ENCODE peak calls at places on chromosome 12, in four cellular contexts. H is heart right ventricle, Y is transverse colon, J is GM23338. A is an unnamed sample. For H3K27me3, the result is how much of the 10 kb centered on the place peaks cover.

GRCh38 chr12:93043877-93044209 is 114.7 kb upstream of the EEA1 start:
- DNase-seq in Y (no peak), H (no peak), J (no peak), A (no peak)

GRCh38 chr12:51388066-51388799 is 3.0 kb downstream of the GALNT6 start:
- DNase-seq in H (peak), J (peak), Y (no peak), A (no peak)

GRCh38 chr12:116962197-116962596 is 51.4 kb downstream of the FBXW8 start:
- DNase-seq in Y (no peak), J (no peak), H (no peak), A (peak)

GRCh38 chr12:66538970-66539369 is 139.9 kb downstream of the GRIP1 start:
- DNase-seq in H (no peak), Y (no peak), J (peak), A (no peak)

GRCh38 chr12:113186033-113186365 is 478 bp downstream of the RITA1 start:
- DNase-seq in Y (no peak), J (no peak), H (no peak), A (peak)

GRCh38 chr12:43287991-43288390 is 264.0 kb downstream of the ADAMTS20 start:
- DNase-seq in J (no peak), Y (no peak), H (no peak), A (no peak)

GRCh38 chr12:17296882-17297281 is 690.9 kb upstream of the LMO3 start:
- DNase-seq in Y (no peak), J (no peak), H (no peak), A (no peak)

GRCh38 chr12:130142736-130143135 is 19.5 kb upstream of the FZD10 start:
- DNase-seq in Y (no peak), J (no peak), H (no peak), A (no peak)

GRCh38 chr12:105960319-105961076 is 178.3 kb downstream of the NUAK1 start:
- DNase-seq in H (no peak), Y (no peak), J (no peak), A (no peak)

GRCh38 chr12:42237052-42237852 is 796 bp downstream of the YAF2 start:
- DNase-seq in Y (peak), H (peak), J (peak), A (peak)

GRCh38 chr12:127455347-127456265 is 811.4 kb upstream of the TMEM132C start:
- DNase-seq in J (peak), Y (no peak), H (no peak), A (peak)

GRCh38 chr12:127457726-127458125 is 809.2 kb upstream of the TMEM132C start:
- DNase-seq in Y (no peak), H (no peak), J (no peak), A (no peak)

GRCh38 chr12:127463237-127463636 is 803.7 kb upstream of the TMEM132C start:
- DNase-seq in Y (no peak), H (no peak), J (no peak), A (no peak)

GRCh38 chr12:127459166-127459565 is 807.8 kb upstream of the TMEM132C start:
- DNase-seq in Y (no peak), H (no peak), J (no peak), A (no peak)

GRCh38 chr12:127459687-127460086 is 807.3 kb upstream of the TMEM132C start:
- DNase-seq in H (no peak), Y (no peak), J (no peak), A (no peak)
- H3K27me3 ChIP-seq in H (under half), Y (under half), J (under half), A (under half)

GRCh38 chr12:108140501-108140900 is 11.4 kb downstream of the WSCD2 start:
- DNase-seq in H (no peak), J (no peak), Y (no peak), A (no peak)
- H3K27me3 ChIP-seq in H (under half), J (under half), Y (under half), A (under half)

GRCh38 chr12:114444422-114445279 is 38.7 kb upstream of the TBX5 start:
- DNase-seq in J (peak), Y (no peak), H (no peak), A (peak)

GRCh38 chr12:114443607-114444421 is 37.9 kb upstream of the TBX5 start:
- DNase-seq in J (peak), H (no peak), Y (no peak), A (peak)

GRCh38 chr12:114447799-114448617 is 42.1 kb upstream of the TBX5 start:
- DNase-seq in J (no peak), H (no peak), Y (no peak), A (no peak)

GRCh38 chr12:114447274-114447716 is 41.4 kb upstream of the TBX5 start:
- DNase-seq in H (no peak), Y (no peak), J (peak), A (peak)

DNA sequence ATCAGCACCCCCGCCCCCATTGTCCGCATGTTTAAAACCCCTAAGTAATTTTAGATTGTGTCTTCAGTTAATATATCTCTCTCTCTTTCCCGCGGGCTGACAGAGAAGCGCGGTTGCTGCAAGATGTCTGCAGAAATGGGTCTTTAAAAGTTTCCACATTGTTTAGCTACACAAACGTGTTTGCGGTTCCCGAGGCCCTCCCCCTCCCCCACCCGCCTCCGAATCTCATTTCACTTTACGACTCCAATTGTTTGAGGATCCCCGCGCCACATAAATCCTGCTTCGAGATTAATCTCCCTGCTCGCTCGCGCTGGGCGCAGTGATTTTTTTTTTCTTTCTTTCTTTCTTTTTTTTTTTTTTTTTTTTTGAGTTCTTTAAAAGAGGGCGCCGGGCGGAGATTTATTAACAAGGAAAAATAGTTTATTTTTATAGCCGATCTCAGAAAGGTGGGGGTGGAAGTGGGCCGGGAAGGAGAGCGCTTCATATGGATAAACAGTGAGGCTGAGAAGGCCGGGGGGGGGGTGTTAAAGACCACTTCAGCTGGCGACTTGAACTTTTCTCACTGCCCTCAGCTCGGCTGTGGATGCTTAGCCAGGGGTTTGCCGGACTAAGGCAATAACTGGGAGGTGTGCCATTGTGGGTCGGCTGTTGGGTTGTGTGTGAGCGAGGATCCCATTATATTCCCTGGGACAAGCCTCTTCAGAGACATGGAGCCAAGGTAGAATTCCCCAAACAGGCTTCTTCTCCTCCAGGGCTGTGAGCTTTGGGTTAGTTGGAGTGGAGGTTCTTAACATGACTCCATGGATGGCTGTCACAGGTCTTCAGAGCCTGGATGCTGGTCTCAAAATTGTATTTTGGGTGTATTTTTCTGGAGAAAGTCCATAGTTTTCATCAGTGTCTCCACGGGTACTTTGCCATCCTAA is 39.7 kb upstream of the TBX5 start:
- DNase-seq in J (peak), Y (no peak), H (no peak), A (peak)
- H3K27me3 ChIP-seq in J (half or more), Y (half or more), H (half or more), A (half or more)

GRCh38 chr12:4272014-4272975 is 1.3 kb upstream of the CCND2 start:
- DNase-seq in Y (peak), H (peak), J (peak), A (peak)

GRCh38 chr12:4270016-4270669 is 3.4 kb upstream of the CCND2 start:
- DNase-seq in H (no peak), Y (peak), J (peak), A (peak)

GRCh38 chr12:4270670-4271432 is 2.7 kb upstream of the CCND2 start:
- DNase-seq in Y (peak), H (peak), J (peak), A (peak)

GRCh38 chr12:4272976-4273650 is 449 bp upstream of the CCND2 start:
- DNase-seq in J (peak), H (no peak), Y (no peak), A (peak)

DNA sequence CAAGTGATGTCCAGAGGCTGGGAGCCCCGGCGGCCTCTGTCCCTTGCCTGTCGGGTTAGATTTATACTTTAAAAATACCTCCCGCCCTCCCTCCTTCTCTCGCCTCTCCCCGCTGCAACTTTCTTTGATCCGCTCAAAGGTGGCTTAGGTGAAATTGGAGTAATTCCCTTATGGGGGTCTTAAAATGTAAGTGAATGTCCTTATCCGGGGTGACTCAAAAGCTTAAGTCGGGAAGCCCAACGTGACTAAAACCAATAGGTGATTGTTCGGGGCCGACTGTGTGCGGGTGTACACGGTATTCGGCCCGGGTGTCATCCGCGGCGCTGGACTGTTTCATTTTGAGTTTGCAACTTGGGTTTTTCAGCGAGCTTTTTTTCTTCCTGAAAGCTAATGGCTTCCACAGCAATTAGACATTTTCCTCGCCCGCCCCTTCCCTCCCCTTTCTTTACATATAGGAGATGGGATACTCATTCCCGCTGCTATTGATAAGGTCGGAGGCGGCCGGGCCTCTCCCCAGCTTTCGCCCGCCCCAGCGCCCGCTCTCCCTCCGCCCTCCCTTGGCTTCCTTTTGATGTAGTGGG is 2.0 kb upstream of the CCND2 start:
- DNase-seq in J (peak), H (no peak), Y (no peak), A (peak)
- H3K27me3 ChIP-seq in J (under half), H (under half), Y (under half), A (half or more)

DNA sequence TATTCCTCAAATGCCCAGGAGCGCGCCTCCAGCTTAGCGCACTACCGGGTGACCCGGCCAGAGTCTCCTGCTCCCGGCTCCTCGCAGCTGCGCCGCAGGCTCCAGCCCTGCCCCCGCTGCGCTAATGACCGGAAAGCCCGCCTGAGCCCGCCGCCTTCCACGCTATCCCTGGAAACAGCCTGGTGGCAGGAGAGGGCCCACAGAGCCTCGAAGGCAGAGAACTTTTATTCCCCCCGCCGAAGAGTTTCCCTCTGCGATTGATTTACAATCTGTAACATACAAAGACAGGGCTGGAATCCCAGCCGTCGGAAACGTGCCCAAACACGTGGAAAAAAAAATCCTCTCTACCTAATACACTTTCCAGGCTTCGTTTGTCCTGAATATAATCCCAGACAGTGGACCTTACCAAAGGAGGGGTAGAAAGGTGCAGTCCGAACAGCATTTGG is 1.5 kb downstream of the COL2A1 start:
- DNase-seq in H (peak), Y (peak), J (peak), A (peak)
- H3K27me3 ChIP-seq in H (half or more), Y (half or more), J (half or more), A (half or more)

GRCh38 chr12:62629413-62629812 is 162.8 kb downstream of the MON2 start:
- DNase-seq in J (peak), H (no peak), Y (no peak), A (peak)
- H3K27me3 ChIP-seq in J (under half), H (under half), Y (under half), A (under half)

DNA sequence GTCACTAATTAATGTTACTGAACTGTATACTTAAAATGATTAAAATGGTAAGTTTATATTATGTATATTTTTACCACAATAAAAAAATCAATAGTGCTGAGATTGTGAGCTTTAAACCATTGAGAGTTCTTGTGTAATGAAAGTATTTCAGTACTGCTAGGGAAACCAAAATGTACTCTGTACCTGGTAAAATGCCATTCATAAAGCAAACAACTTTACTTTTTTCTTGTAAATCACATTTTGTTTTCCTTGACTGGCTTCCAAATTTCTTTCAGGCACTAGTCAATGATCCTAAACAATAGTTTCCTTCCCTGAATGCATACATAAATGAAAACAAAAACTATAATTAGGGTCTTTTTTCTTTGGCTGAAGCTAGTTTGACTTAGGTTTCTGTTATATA is 29.4 kb upstream of the SNRPF start:
- DNase-seq in H (no peak), J (no peak), Y (no peak), A (no peak)
- H3K27me3 ChIP-seq in H (under half), J (under half), Y (under half), A (under half)

DNA sequence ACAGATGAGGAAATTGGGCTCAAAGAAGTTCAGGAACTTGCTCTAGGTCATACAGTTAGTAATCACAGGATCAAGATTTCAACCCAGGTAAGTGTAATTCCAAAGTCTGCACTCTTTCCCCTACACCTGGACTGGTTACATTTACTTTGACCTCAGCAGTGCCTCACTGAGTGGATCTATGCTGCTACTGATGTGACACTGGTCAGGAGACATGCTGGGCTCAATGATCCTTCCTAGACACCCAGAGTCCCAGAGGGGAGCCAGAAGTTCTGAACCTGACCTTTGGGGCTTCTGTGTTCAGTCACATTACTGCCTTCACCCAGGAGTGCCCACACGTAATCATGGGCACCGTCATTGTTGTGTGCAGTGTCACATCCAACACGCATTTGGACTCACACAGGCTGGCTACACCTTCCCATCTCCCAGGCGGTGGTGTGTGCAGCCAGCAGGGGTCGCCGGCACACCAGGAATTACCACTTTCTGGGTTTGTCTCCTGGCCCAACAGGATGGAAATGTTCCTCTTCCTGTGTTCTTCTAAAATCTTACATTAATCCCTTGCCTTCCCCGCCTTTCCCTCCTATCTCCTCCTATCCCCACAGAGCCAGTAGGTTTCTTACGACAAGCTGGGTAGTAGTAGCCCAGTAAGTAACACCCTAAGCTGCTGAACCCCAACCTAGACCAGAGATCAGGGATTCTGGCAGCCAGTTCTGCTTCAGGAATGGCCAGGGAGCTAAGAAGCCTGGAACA is 25.6 kb downstream of the CALCOCO1 start:
- DNase-seq in H (peak), J (peak), Y (peak), A (peak)
- H3K27me3 ChIP-seq in H (half or more), J (half or more), Y (half or more), A (half or more)

DNA sequence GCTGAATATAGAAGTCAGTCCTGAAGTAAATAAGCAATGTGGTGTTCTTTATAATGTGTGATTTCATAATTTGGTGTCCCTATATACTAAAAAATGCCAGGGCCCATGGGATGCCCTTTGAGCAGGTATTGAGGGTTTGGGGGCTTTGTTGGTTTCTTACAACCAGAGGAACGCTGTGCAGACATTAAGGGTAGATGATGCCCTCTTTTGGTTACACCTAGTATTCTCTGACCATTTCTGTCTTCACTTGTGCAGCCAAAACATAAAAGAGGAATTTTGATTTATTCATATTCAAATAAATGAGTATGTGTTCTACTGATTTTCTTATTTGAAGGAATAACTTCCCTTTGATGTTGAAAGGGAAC is 3.0 kb downstream of the LGR5 start:
- DNase-seq in H (no peak), Y (no peak), J (no peak), A (no peak)
- H3K27me3 ChIP-seq in H (half or more), Y (half or more), J (half or more), A (half or more)